ENCODE peak calls at places on chromosomes 4 and X, in six cellular contexts. B is WERI-Rb-1; U is neural progenitor cell; O is heart left ventricle; E is aorta; H is CD4-positive, alpha-beta memory T cell. M is an unnamed sample.

GRCh38 chrX:16484338-16484737 is 165.6 kb upstream of the S100G start:
- DNase-seq in B (no peak), U (no peak), O (no peak), E (no peak), H (peak), M (no peak)

GRCh38 chr4:176066757-176067156 is 1.1 kb downstream of the WDR17 start:
- DNase-seq in B (no peak), U (no peak), O (no peak), E (no peak), H (no peak), M (no peak)

GRCh38 chrX:38473715-38474114 is 87.6 kb upstream of the TSPAN7 start:
- DNase-seq in B (no peak), U (no peak), O (no peak), E (no peak), H (no peak), M (no peak)

GRCh38 chr4:73944061-73944875 is 37.6 kb downstream of the PF4 start:
- DNase-seq in B (peak), U (peak), O (no peak), E (peak), H (no peak), M (no peak)

GRCh38 chr4:90127223-90127705 is at the start of gene CCSER1:
- DNase-seq in B (peak), U (peak), O (peak), E (peak), H (peak), M (peak)

GRCh38 chrX:21493226-21493850 is 119.1 kb downstream of the CNKSR2 start:
- DNase-seq in B (no peak), U (no peak), O (no peak), E (no peak), H (no peak), M (no peak)

GRCh38 chr4:23877758-23878229 is 12.1 kb downstream of the PPARGC1A start:
- DNase-seq in B (no peak), U (no peak), O (peak), E (no peak), H (no peak), M (peak)

GRCh38 chr4:53778122-53778521 is 186.8 kb upstream of the LNX1 start:
- DNase-seq in B (no peak), U (no peak), O (no peak), E (no peak), H (no peak), M (no peak)

GRCh38 chr4:158856852-158857251 is 88.0 kb downstream of the FNIP2 start:
- DNase-seq in B (no peak), U (peak), O (no peak), E (no peak), H (peak), M (no peak)

GRCh38 chr4:122746485-122746965 is 14.0 kb downstream of the BBS12 start:
- DNase-seq in B (no peak), U (no peak), O (no peak), E (no peak), H (no peak), M (no peak)

GRCh38 chr4:65083076-65083475 is 587.2 kb downstream of the EPHA5 start:
- DNase-seq in B (no peak), U (peak), O (no peak), E (no peak), H (no peak), M (no peak)

GRCh38 chr4:94561249-94562024 is 109.7 kb downstream of the PDLIM5 start:
- DNase-seq in B (no peak), U (no peak), O (no peak), E (no peak), H (no peak), M (no peak)

GRCh38 chr4:163611172-163611571 is 116.7 kb downstream of the TMA16 start:
- DNase-seq in B (no peak), U (no peak), O (no peak), E (no peak), H (no peak), M (no peak)

GRCh38 chrX:120251471-120252011 is 929 bp downstream of the ZBTB33 start:
- DNase-seq in B (peak), U (peak), O (no peak), E (peak), H (peak), M (peak)

GRCh38 chr4:1330761-1331590 is 16.0 kb upstream of the UVSSA start:
- DNase-seq in B (peak), U (no peak), O (no peak), E (no peak), H (peak), M (peak)

GRCh38 chrX:69214463-69214862 is 49.2 kb upstream of the PJA1 start:
- DNase-seq in B (no peak), U (no peak), O (no peak), E (peak), H (no peak), M (no peak)

GRCh38 chrX:49167740-49168108 is 4.0 kb upstream of the PLP2 start:
- DNase-seq in B (no peak), U (no peak), O (no peak), E (no peak), H (no peak), M (no peak)

GRCh38 chr4:85591361-85592098 is 116.6 kb downstream of the ARHGAP24 start:
- DNase-seq in B (no peak), U (no peak), O (no peak), E (no peak), H (no peak), M (no peak)

GRCh38 chr4:75513529-75514130 is 573 bp downstream of the RCHY1 start:
- DNase-seq in B (no peak), U (peak), O (no peak), E (no peak), H (no peak), M (no peak)

GRCh38 chr4:2696423-2696822 is 59.7 kb downstream of the TNIP2 start:
- DNase-seq in B (no peak), U (no peak), O (no peak), E (peak), H (no peak), M (no peak)

GRCh38 chr4:161564230-161564834 is 599.5 kb downstream of the FSTL5 start:
- DNase-seq in B (no peak), U (no peak), O (no peak), E (no peak), H (no peak), M (no peak)

GRCh38 chrX:41857670-41858069 is 65.7 kb downstream of the CASK start:
- DNase-seq in B (no peak), U (no peak), O (no peak), E (no peak), H (no peak), M (no peak)

GRCh38 chr4:43163101-43163792 is 270.7 kb downstream of the GRXCR1 start:
- DNase-seq in B (no peak), U (no peak), O (no peak), E (no peak), H (no peak), M (no peak)

GRCh38 chr4:184310881-184311709 is 93.4 kb upstream of the ENPP6 start:
- DNase-seq in B (no peak), U (no peak), O (peak), E (no peak), H (no peak), M (peak)

GRCh38 chr4:54976682-54977081 is 148.7 kb downstream of the KDR start:
- DNase-seq in B (no peak), U (peak), O (no peak), E (no peak), H (no peak), M (no peak)

GRCh38 chr4:186088516-186088915 is 16.0 kb upstream of the FAM149A start:
- DNase-seq in B (no peak), U (no peak), O (no peak), E (no peak), H (no peak), M (no peak)

GRCh38 chr4:26787461-26788340 is 72.9 kb upstream of the STIM2 start:
- DNase-seq in B (peak), U (peak), O (peak), E (peak), H (peak), M (peak)

GRCh38 chr4:168955674-168956073 is 54.4 kb downstream of the CBR4 start:
- DNase-seq in B (no peak), U (no peak), O (no peak), E (no peak), H (no peak), M (no peak)

GRCh38 chr4:17662694-17663093 is 48.3 kb downstream of the MED28 start:
- DNase-seq in B (no peak), U (no peak), O (no peak), E (no peak), H (no peak), M (no peak)

GRCh38 chrX:31423575-31424284 is 351.9 kb upstream of the FTHL17 start:
- DNase-seq in B (peak), U (peak), O (no peak), E (no peak), H (no peak), M (no peak)

GRCh38 chrX:103879339-103879738 is 47.3 kb upstream of the RAB9B start:
- DNase-seq in B (no peak), U (no peak), O (no peak), E (no peak), H (no peak), M (no peak)

GRCh38 chr4:19227701-19228100 is 1024.0 kb upstream of the SLIT2 start:
- DNase-seq in B (no peak), U (no peak), O (no peak), E (no peak), H (no peak), M (no peak)

GRCh38 chr4:149291463-149291862 is 524.2 kb downstream of the IQCM start:
- DNase-seq in B (no peak), U (no peak), O (peak), E (no peak), H (no peak), M (no peak)

GRCh38 chr4:49063670-49064069 is 77.6 kb downstream of the CWH43 start:
- DNase-seq in B (no peak), U (no peak), O (no peak), E (no peak), H (no peak), M (no peak)

GRCh38 chr4:49058306-49058705 is 72.2 kb downstream of the CWH43 start:
- DNase-seq in B (no peak), U (no peak), O (no peak), E (no peak), H (no peak), M (no peak)
- H3K27ac ChIP-seq in B (no peak), U (no peak), O (no peak), E (no peak), H (no peak), M (no peak)

GRCh38 chrX:153935326-153935851 is 552 bp upstream of the NAA10 start:
- DNase-seq in B (no peak), U (peak), O (no peak), E (no peak), H (no peak), M (peak)
- H3K4me3 ChIP-seq in B (peak), U (peak), O (no peak), E (no peak), H (no peak), M (peak)

GRCh38 chrX:13120017-13120416 is 75.6 kb upstream of the FAM9C start:
- DNase-seq in B (peak), U (peak), O (peak), E (no peak), H (no peak), M (peak)
- H3K27ac ChIP-seq in B (no peak), U (no peak), O (peak), E (peak), H (no peak), M (peak)

DNA sequence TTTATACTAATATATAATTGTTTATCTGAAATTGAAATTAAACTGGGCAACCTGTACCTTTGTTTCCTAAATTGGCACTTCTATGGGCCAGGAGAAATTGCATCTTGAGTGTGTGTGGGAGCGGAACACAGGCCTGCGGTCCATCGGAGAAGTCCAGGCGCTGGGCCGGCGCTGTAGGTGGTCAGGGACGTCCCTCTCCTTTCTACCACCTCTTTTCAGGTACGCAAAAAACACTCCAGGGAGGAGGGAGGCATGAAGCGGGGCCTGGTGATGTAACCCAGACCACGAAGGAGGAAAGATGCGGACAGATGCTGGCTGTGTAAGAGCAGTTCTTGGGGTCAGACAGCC is 691 bp downstream of the MGAT4D start:
- DNase-seq in B (no peak), U (no peak), O (no peak), E (no peak), H (no peak), M (no peak)
- H3K4me3 ChIP-seq in B (no peak), U (peak), O (no peak), E (no peak), H (no peak), M (no peak)

GRCh38 chr4:47510506-47511143 is 25.6 kb downstream of the ATP10D start:
- DNase-seq in B (no peak), U (no peak), O (no peak), E (no peak), H (no peak), M (no peak)
- H3K27ac ChIP-seq in B (no peak), U (no peak), O (no peak), E (no peak), H (no peak), M (no peak)

DNA sequence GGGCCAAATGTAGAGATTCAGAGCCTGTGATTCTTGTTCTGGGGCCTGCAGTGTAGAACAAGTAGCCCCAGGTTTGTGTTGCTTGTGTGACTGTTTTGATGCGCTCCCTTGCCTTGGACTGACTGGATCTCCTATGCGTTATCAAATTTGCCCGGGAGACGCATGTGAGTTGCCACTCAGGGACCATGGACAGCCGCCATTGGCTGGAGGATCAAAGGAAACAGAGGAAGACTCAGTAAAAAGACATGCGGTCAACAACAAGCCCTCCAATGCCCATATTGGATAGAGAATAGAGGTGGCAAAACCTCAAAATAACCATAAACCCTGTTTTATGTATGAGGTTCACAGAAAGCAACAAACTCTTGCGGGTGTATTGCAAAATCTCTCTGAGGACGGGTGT is 327.5 kb upstream of the IGFBP7 start:
- DNase-seq in B (no peak), U (no peak), O (no peak), E (no peak), H (no peak), M (no peak)
- H3K4me3 ChIP-seq in B (no peak), U (no peak), O (no peak), E (no peak), H (no peak), M (no peak)

DNA sequence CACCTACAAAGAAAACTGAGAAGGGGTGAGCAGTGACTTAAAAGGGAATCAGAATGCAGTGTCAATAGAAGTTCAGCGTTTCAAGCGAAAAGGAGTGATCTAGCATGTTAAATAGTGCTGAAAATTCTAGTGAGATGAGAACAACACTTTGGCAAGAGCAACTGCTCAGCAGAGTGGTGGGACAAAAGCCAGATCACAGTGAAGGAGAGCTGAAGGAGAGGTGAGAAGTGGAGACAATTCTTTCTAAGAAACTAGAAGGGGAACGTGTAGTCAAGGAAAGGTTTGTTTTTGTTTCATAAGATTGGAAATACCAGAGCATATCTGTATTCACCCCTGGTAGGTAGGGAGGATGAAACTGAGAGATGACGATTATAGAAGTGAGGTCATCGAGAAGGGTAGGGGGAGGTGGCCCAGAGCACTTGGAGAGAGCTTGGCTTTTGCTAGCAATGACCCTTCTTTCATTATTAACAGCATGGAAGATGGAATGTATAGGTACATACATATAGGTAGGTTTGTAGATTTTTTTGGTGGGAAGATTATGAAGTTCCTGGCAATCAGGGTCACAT is 33.7 kb downstream of the SRPX2 start:
- DNase-seq in B (no peak), U (no peak), O (no peak), E (no peak), H (no peak), M (no peak)
- H3K27ac ChIP-seq in B (no peak), U (no peak), O (no peak), E (no peak), H (no peak), M (no peak)

GRCh38 chrX:118823263-118824172 is at the start of gene ZCCHC12:
- DNase-seq in B (peak), U (peak), O (peak), E (peak), H (peak), M (peak)

GRCh38 chrX:118824173-118824782 is 654 bp downstream of the ZCCHC12 start:
- DNase-seq in B (no peak), U (peak), O (no peak), E (no peak), H (no peak), M (no peak)
- H3K4me3 ChIP-seq in B (peak), U (peak), O (no peak), E (no peak), H (no peak), M (no peak)

GRCh38 chrX:132404266-132404665 is 84.6 kb downstream of the MBNL3 start:
- DNase-seq in B (no peak), U (no peak), O (no peak), E (no peak), H (no peak), M (no peak)
- H3K27ac ChIP-seq in B (no peak), U (no peak), O (no peak), E (no peak), H (no peak), M (no peak)